ENCODE peak calls at places on chromosomes 5 and 9, in eight cellular contexts. One of them, this sample, is unnamed.

GRCh38 chr9:134410835-134411217 is 84.6 kb downstream of the RXRA start:
- DNase-seq in brain microvascular endothelial cell: no peak
- DNase-seq in stomach: no peak
- DNase-seq in CD8-positive, alpha-beta T cell: no peak
- DNase-seq in A549: no peak
- DNase-seq in testis: no peak
- DNase-seq in neuronal stem cell: no peak
- DNase-seq in pancreas: no peak
- DNase-seq in this sample: no peak

GRCh38 chr5:150485770-150486401 is 22.0 kb upstream of the NDST1 start:
- DNase-seq in brain microvascular endothelial cell: no peak
- DNase-seq in stomach: peak
- DNase-seq in CD8-positive, alpha-beta T cell: peak
- DNase-seq in A549: peak
- DNase-seq in testis: peak
- DNase-seq in neuronal stem cell: peak
- DNase-seq in pancreas: peak
- DNase-seq in this sample: no peak

GRCh38 chr9:136939996-136940525 is 4.5 kb downstream of the FBXW5 start:
- DNase-seq in brain microvascular endothelial cell: no peak
- DNase-seq in stomach: no peak
- DNase-seq in CD8-positive, alpha-beta T cell: no peak
- DNase-seq in A549: no peak
- DNase-seq in testis: peak
- DNase-seq in neuronal stem cell: no peak
- DNase-seq in pancreas: peak
- DNase-seq in this sample: no peak

GRCh38 chr9:127754099-127754760 is 19.1 kb upstream of the TOR2A start:
- DNase-seq in brain microvascular endothelial cell: no peak
- DNase-seq in stomach: no peak
- DNase-seq in CD8-positive, alpha-beta T cell: no peak
- DNase-seq in A549: peak
- DNase-seq in testis: no peak
- DNase-seq in neuronal stem cell: no peak
- DNase-seq in pancreas: no peak
- DNase-seq in this sample: no peak

GRCh38 chr5:136039202-136039601 is 10.4 kb downstream of the TGFBI start:
- DNase-seq in brain microvascular endothelial cell: no peak
- DNase-seq in stomach: no peak
- DNase-seq in CD8-positive, alpha-beta T cell: no peak
- DNase-seq in A549: no peak
- DNase-seq in testis: no peak
- DNase-seq in neuronal stem cell: no peak
- DNase-seq in pancreas: no peak
- DNase-seq in this sample: no peak

GRCh38 chr5:26009742-26010141 is 1028.6 kb downstream of the CDH9 start:
- DNase-seq in brain microvascular endothelial cell: no peak
- DNase-seq in stomach: no peak
- DNase-seq in CD8-positive, alpha-beta T cell: no peak
- DNase-seq in A549: peak
- DNase-seq in testis: peak
- DNase-seq in neuronal stem cell: peak
- DNase-seq in pancreas: no peak
- DNase-seq in this sample: no peak

GRCh38 chr9:138060881-138061280 is 183.3 kb downstream of the CACNA1B start:
- DNase-seq in brain microvascular endothelial cell: no peak
- DNase-seq in stomach: no peak
- DNase-seq in CD8-positive, alpha-beta T cell: no peak
- DNase-seq in A549: no peak
- DNase-seq in testis: no peak
- DNase-seq in neuronal stem cell: no peak
- DNase-seq in pancreas: no peak
- DNase-seq in this sample: no peak

GRCh38 chr5:141845371-141845821 is 32.8 kb downstream of the PCDH1 start:
- DNase-seq in brain microvascular endothelial cell: no peak
- DNase-seq in stomach: no peak
- DNase-seq in CD8-positive, alpha-beta T cell: no peak
- DNase-seq in A549: no peak
- DNase-seq in testis: no peak
- DNase-seq in neuronal stem cell: no peak
- DNase-seq in pancreas: no peak
- DNase-seq in this sample: no peak

GRCh38 chr5:175742290-175742994 is 84.6 kb downstream of the HRH2 start:
- DNase-seq in brain microvascular endothelial cell: no peak
- DNase-seq in stomach: no peak
- DNase-seq in CD8-positive, alpha-beta T cell: no peak
- DNase-seq in A549: no peak
- DNase-seq in testis: no peak
- DNase-seq in neuronal stem cell: no peak
- DNase-seq in pancreas: no peak
- DNase-seq in this sample: no peak

GRCh38 chr5:72846483-72846882 is 30.0 kb downstream of the TNPO1 start:
- DNase-seq in brain microvascular endothelial cell: no peak
- DNase-seq in stomach: no peak
- DNase-seq in CD8-positive, alpha-beta T cell: no peak
- DNase-seq in A549: no peak
- DNase-seq in testis: no peak
- DNase-seq in neuronal stem cell: no peak
- DNase-seq in pancreas: no peak
- DNase-seq in this sample: no peak
- H3K4me3 ChIP-seq in brain microvascular endothelial cell: no peak
- H3K4me3 ChIP-seq in stomach: no peak
- H3K4me3 ChIP-seq in CD8-positive, alpha-beta T cell: no peak
- H3K4me3 ChIP-seq in A549: peak
- H3K4me3 ChIP-seq in testis: no peak
- H3K4me3 ChIP-seq in neuronal stem cell: no peak
- H3K4me3 ChIP-seq in pancreas: no peak
- H3K4me3 ChIP-seq in this sample: no peak

DNA sequence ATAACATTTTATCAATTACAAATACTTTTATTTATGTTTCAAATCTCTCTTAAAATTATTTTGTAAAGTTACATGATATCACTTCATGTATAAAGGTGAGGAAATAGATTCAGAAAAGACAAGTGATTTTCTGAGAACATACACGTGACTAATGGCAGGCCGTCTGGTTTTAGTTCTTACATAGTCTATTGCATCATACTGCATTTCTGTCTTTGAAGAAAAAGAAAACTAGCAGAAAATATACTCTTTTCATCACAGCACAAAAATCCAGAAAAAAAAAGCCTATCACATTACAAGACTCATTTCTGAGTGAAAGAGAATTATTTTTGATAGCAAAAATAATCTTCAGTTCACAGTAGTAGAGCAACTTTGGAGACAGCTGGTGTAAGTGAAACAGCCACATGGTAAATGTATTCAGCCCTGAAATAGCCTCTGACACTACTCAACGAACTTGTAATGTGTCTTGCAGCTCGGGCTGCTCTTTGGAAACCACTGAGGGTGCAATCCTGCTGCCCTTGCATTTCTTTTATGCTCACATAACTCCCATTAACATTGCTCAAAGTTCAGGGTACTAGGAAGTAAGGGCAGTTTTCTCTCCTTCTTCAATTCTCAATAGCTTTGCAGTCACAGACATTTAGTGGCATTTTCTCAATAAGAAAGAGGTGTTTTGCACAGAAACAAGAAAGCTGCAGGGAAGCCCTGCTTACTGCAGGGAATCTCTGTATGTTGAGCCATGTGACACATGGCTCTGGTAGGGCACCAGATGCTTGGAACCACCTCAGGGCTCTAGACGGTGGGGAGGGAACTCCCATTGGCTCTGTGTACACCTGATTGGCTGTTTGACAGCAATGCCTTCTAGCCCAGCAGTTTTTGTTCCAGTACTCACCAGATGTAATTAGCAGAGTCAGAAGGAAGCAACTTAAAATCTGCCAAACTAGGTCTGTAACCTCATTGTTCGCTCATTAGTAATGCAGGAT is 845.3 kb upstream of the PTPRD start:
- DNase-seq in brain microvascular endothelial cell: no peak
- DNase-seq in stomach: no peak
- DNase-seq in CD8-positive, alpha-beta T cell: no peak
- DNase-seq in A549: no peak
- DNase-seq in testis: no peak
- DNase-seq in neuronal stem cell: peak
- DNase-seq in pancreas: no peak
- DNase-seq in this sample: no peak
- H3K4me3 ChIP-seq in brain microvascular endothelial cell: no peak
- H3K4me3 ChIP-seq in stomach: no peak
- H3K4me3 ChIP-seq in CD8-positive, alpha-beta T cell: no peak
- H3K4me3 ChIP-seq in A549: no peak
- H3K4me3 ChIP-seq in testis: no peak
- H3K4me3 ChIP-seq in neuronal stem cell: no peak
- H3K4me3 ChIP-seq in pancreas: no peak
- H3K4me3 ChIP-seq in this sample: no peak

GRCh38 chr9:36659500-36659899 is 86.8 kb downstream of the MELK start:
- DNase-seq in brain microvascular endothelial cell: no peak
- DNase-seq in stomach: no peak
- DNase-seq in CD8-positive, alpha-beta T cell: no peak
- DNase-seq in A549: no peak
- DNase-seq in testis: no peak
- DNase-seq in neuronal stem cell: no peak
- DNase-seq in pancreas: no peak
- DNase-seq in this sample: no peak

GRCh38 chr9:36665921-36666429 is 93.3 kb downstream of the MELK start:
- DNase-seq in brain microvascular endothelial cell: peak
- DNase-seq in stomach: no peak
- DNase-seq in CD8-positive, alpha-beta T cell: no peak
- DNase-seq in A549: no peak
- DNase-seq in testis: no peak
- DNase-seq in neuronal stem cell: no peak
- DNase-seq in pancreas: no peak
- DNase-seq in this sample: no peak

GRCh38 chr9:36665387-36665786 is 92.7 kb downstream of the MELK start:
- DNase-seq in brain microvascular endothelial cell: no peak
- DNase-seq in stomach: no peak
- DNase-seq in CD8-positive, alpha-beta T cell: no peak
- DNase-seq in A549: no peak
- DNase-seq in testis: no peak
- DNase-seq in neuronal stem cell: no peak
- DNase-seq in pancreas: no peak
- DNase-seq in this sample: no peak

DNA sequence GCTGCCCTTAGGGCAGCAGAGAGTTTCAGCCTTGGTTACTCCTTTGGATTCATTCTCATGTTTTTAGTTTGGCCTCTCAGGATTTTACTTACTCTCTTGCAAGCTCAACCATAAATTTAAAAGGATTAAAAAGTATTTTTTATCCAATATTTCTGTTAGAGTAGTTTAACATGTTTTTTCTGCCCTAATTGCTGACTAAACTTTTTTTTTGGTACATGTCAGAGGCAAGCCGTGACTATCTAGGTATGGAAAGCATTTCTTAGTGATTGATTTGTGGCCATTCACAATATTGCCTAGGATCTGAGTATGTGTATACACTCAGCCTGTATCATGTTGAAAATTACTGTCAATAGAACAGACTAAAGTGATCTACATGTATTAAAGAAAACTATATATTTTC is 92.1 kb downstream of the MELK start:
- DNase-seq in brain microvascular endothelial cell: no peak
- DNase-seq in stomach: no peak
- DNase-seq in CD8-positive, alpha-beta T cell: no peak
- DNase-seq in A549: no peak
- DNase-seq in testis: no peak
- DNase-seq in neuronal stem cell: no peak
- DNase-seq in pancreas: no peak
- DNase-seq in this sample: no peak
- H3K4me3 ChIP-seq in brain microvascular endothelial cell: no peak
- H3K4me3 ChIP-seq in stomach: no peak
- H3K4me3 ChIP-seq in CD8-positive, alpha-beta T cell: no peak
- H3K4me3 ChIP-seq in A549: no peak
- H3K4me3 ChIP-seq in testis: no peak
- H3K4me3 ChIP-seq in neuronal stem cell: no peak
- H3K4me3 ChIP-seq in pancreas: no peak
- H3K4me3 ChIP-seq in this sample: no peak

GRCh38 chr5:157446077-157446930 is 13.7 kb upstream of the NIPAL4 start:
- DNase-seq in brain microvascular endothelial cell: no peak
- DNase-seq in stomach: no peak
- DNase-seq in CD8-positive, alpha-beta T cell: no peak
- DNase-seq in A549: no peak
- DNase-seq in testis: no peak
- DNase-seq in neuronal stem cell: no peak
- DNase-seq in pancreas: no peak
- DNase-seq in this sample: no peak
- H3K4me3 ChIP-seq in brain microvascular endothelial cell: no peak
- H3K4me3 ChIP-seq in stomach: no peak
- H3K4me3 ChIP-seq in CD8-positive, alpha-beta T cell: no peak
- H3K4me3 ChIP-seq in A549: no peak
- H3K4me3 ChIP-seq in testis: no peak
- H3K4me3 ChIP-seq in neuronal stem cell: no peak
- H3K4me3 ChIP-seq in pancreas: no peak
- H3K4me3 ChIP-seq in this sample: no peak

GRCh38 chr5:56097055-56097454 is 102.3 kb upstream of the IL6ST start:
- DNase-seq in brain microvascular endothelial cell: no peak
- DNase-seq in stomach: no peak
- DNase-seq in CD8-positive, alpha-beta T cell: no peak
- DNase-seq in A549: no peak
- DNase-seq in testis: no peak
- DNase-seq in neuronal stem cell: no peak
- DNase-seq in pancreas: no peak
- DNase-seq in this sample: no peak
- H3K4me3 ChIP-seq in brain microvascular endothelial cell: no peak
- H3K4me3 ChIP-seq in stomach: no peak
- H3K4me3 ChIP-seq in CD8-positive, alpha-beta T cell: no peak
- H3K4me3 ChIP-seq in A549: peak
- H3K4me3 ChIP-seq in testis: no peak
- H3K4me3 ChIP-seq in neuronal stem cell: no peak
- H3K4me3 ChIP-seq in pancreas: no peak
- H3K4me3 ChIP-seq in this sample: no peak

DNA sequence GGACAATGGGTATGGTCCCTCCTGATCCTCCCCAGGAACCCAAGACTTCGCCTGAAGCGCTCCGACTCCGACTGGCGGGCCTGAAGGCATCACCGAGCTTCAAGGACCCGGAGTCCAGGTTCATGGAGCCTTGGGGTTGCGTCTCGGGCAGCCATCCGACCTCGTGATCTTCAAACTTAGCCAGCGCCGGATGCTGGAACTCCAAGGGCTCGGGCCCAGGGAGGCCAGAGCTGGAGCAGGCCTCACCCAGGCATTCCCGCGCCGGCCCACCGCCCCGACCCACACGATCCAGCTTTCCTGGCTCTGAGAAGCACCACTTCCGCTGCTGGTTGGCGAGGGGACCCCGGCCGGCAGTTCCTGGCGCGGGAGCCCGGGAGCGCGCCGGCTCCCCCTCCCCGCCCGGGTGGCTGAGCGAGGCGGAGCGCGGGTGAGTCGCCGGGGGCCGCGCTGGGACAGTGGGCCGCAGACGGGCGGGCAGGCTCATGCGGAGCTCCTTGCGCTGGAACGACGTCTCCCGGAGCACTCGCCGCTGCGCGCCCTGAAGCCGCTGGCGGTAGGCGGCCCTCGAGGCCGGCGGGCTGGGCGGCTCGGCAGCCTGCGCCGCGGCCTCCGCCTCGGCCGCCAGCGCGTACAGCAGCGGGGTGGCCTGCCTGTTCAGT is 5.2 kb downstream of the SHROOM1 start:
- DNase-seq in brain microvascular endothelial cell: no peak
- DNase-seq in stomach: no peak
- DNase-seq in CD8-positive, alpha-beta T cell: no peak
- DNase-seq in A549: no peak
- DNase-seq in testis: no peak
- DNase-seq in neuronal stem cell: no peak
- DNase-seq in pancreas: peak
- DNase-seq in this sample: no peak
- H3K4me3 ChIP-seq in brain microvascular endothelial cell: no peak
- H3K4me3 ChIP-seq in stomach: peak
- H3K4me3 ChIP-seq in CD8-positive, alpha-beta T cell: peak
- H3K4me3 ChIP-seq in A549: no peak
- H3K4me3 ChIP-seq in testis: peak
- H3K4me3 ChIP-seq in neuronal stem cell: no peak
- H3K4me3 ChIP-seq in pancreas: no peak
- H3K4me3 ChIP-seq in this sample: peak

This sample was measured in esophagus muscularis mucosa.